ENCODE peak calls at places on chromosomes 12 and 14, in four cellular contexts. H, Y, F and W are unnamed samples. For H3K27me3 and H3K4me1, the result is how much of the 10 kb centered on the place peaks cover.

GRCh38 chr12:109905301-109905700 is 5.2 kb downstream of the TCHP start:
- DNase-seq in H (no peak), Y (no peak), F (no peak), W (no peak)

GRCh38 chr14:52351561-52352491 is 37.7 kb downstream of the PTGER2 start:
- DNase-seq in F (no peak), H (no peak), Y (peak), W (no peak)

GRCh38 chr12:120640840-120641833 is 711 bp downstream of the CABP1 start:
- DNase-seq in H (no peak), F (peak), Y (peak), W (peak)

GRCh38 chr12:13204428-13204827 is 7.9 kb downstream of the EMP1 start:
- DNase-seq in H (no peak), F (no peak), Y (no peak), W (no peak)

GRCh38 chr14:99476864-99477263 is 3.8 kb downstream of the SETD3 start:
- DNase-seq in F (no peak), Y (no peak), H (no peak), W (no peak)

GRCh38 chr12:15800278-15800677 is 11.1 kb upstream of the EPS8 start:
- DNase-seq in Y (no peak), H (no peak), F (no peak), W (no peak)

GRCh38 chr14:32202468-32202865 is 602 bp downstream of the RNU6-8 start:
- DNase-seq in Y (no peak), H (no peak), F (no peak), W (no peak)

GRCh38 chr12:65522956-65523857 is 244.7 kb downstream of the MSRB3 start:
- DNase-seq in Y (no peak), F (no peak), H (no peak), W (no peak)

GRCh38 chr14:63478024-63478423 is 65.2 kb downstream of the PPP2R5E start:
- DNase-seq in Y (no peak), H (no peak), F (no peak), W (no peak)

GRCh38 chr12:112107728-112108447 is 695 bp downstream of the NAA25 start:
- DNase-seq in Y (no peak), F (peak), H (no peak), W (no peak)

GRCh38 chr14:88266474-88266873 is 56.6 kb downstream of the KCNK10 start:
- DNase-seq in F (no peak), Y (no peak), H (no peak), W (no peak)

GRCh38 chr12:59113831-59114273 is 193.5 kb upstream of the LRIG3 start:
- DNase-seq in F (peak), H (peak), Y (no peak), W (peak)

GRCh38 chr14:36662258-36662542 is 540 bp downstream of the PAX9 start:
- DNase-seq in F (no peak), Y (no peak), H (no peak), W (no peak)

GRCh38 chr12:122106891-122107660 is 28.5 kb downstream of the MLXIP start:
- DNase-seq in H (no peak), Y (no peak), F (peak), W (no peak)

GRCh38 chr14:52706286-52706685 is 714 bp upstream of the PSMC6 start:
- DNase-seq in H (no peak), Y (peak), F (no peak), W (peak)

GRCh38 chr14:87434680-87435079 is 558.3 kb downstream of the GALC start:
- DNase-seq in F (no peak), Y (no peak), H (no peak), W (no peak)

GRCh38 chr14:96424104-96424989 is 32.4 kb downstream of the AK7 start:
- DNase-seq in F (no peak), Y (no peak), H (peak), W (peak)

GRCh38 chr12:38469689-38470088 is 153.1 kb downstream of the ALG10B start:
- DNase-seq in F (no peak), Y (no peak), H (no peak), W (no peak)

GRCh38 chr12:46944104-46944503 is 118.3 kb upstream of the SLC38A4 start:
- DNase-seq in F (no peak), H (peak), Y (no peak), W (no peak)

GRCh38 chr14:99779751-99780150 is 13.5 kb upstream of the EML1 start:
- DNase-seq in F (no peak), H (no peak), Y (no peak), W (no peak)

GRCh38 chr12:122058750-122059149 is 19.8 kb upstream of the MLXIP start:
- DNase-seq in H (no peak), Y (no peak), F (no peak), W (no peak)

GRCh38 chr12:34387711-34388635 is 365.7 kb downstream of the ALG10 start:
- DNase-seq in F (peak), H (no peak), Y (no peak), W (no peak)

GRCh38 chr12:3698218-3698974 is 54.5 kb downstream of the CRACR2A start:
- DNase-seq in H (no peak), F (no peak), Y (no peak), W (no peak)

GRCh38 chr12:105706321-105706972 is 376.0 kb downstream of the C12orf75 start:
- DNase-seq in Y (no peak), F (no peak), H (no peak), W (no peak)

DNA sequence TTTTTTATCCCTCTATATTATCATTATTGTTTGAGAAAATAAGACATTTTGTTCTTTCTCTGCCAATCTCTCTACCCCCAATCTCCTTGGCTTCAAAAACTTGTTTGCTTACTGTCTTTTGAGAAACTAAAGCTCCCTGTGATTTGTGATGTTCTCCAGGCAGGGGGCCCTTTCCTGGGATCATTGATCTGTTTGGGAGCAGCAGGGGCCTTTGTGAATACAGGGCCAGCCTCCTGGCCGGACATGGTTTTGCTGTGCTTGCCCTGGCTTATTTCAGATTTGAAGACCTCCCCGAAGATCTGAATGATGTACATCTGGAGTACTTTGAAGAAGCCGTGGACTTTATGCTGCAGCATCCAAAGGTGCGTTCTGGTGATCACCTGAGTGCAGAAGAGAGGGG is 4.5 kb downstream of the ACOT6 start:
- DNase-seq in Y (no peak), H (no peak), F (no peak), W (no peak)
- H3K27me3 ChIP-seq in Y (under half), H (under half), F (under half), W (under half)

GRCh38 chr14:54355698-54356097 is 41.1 kb upstream of the CDKN3 start:
- DNase-seq in F (no peak), Y (no peak), H (no peak), W (no peak)

GRCh38 chr14:54354968-54355641 is 41.7 kb upstream of the CDKN3 start:
- DNase-seq in Y (no peak), F (no peak), H (no peak), W (no peak)

GRCh38 chr14:54354096-54354495 is 42.7 kb upstream of the CDKN3 start:
- DNase-seq in F (no peak), Y (no peak), H (no peak), W (no peak)

GRCh38 chr14:54353694-54354093 is 43.1 kb upstream of the CDKN3 start:
- DNase-seq in Y (no peak), H (no peak), F (no peak), W (no peak)

DNA sequence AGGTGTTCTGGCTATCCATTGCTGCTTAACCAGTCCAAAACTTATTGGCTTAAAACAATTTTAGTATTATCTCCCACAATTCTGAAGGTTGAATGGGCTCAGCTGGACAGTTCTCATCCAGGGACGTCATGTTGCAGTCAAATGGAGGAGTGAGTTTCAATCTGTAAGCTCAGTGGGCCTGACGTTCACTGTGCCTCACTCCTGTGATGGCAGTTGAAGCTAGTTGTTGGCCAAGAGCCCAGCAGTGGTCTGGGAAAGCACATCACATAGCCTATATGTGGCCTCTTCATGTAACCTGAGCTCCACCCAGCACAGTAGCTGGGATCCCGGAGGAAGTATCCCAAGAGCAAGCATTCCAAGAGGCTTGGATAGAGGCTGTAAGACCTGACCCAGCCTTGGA is 40.6 kb upstream of the CDKN3 start:
- DNase-seq in Y (no peak), F (no peak), H (no peak), W (no peak)
- H3K4me1 ChIP-seq in Y (under half), F (under half), H (under half), W (under half)

DNA sequence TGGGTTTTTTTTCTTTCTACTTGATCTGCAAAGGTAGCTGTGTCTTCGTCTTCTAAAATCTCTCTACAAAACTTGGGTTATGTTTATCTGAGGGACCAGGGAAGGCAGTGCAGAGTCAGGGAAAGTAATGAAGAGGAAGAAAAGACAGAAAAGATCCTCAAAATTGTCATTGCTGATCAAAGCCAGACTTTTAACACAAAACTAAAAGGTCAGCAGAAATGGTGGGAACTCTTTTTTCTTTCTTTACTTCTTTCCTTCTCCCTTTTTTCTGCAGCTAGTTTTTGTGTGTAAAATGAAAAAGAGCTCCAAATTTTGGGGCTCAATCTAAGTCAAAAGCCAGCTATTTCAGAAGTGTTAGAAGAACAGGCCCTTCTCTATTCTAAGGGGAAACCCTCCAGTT is 11.9 kb downstream of the DPF3 start:
- DNase-seq in F (no peak), H (no peak), Y (no peak), W (no peak)
- H3K27me3 ChIP-seq in F (under half), H (under half), Y (under half), W (under half)

GRCh38 chr12:108633534-108634224 is at the start of gene SELPLG:
- DNase-seq in Y (peak), H (no peak), F (peak), W (peak)
- H3K4me1 ChIP-seq in Y (half or more), H (under half), F (half or more), W (under half)

GRCh38 chr12:52248541-52249035 is 15.5 kb downstream of the KRT7 start:
- DNase-seq in Y (no peak), F (no peak), H (no peak), W (no peak)

GRCh38 chr12:52249511-52250047 is 16.5 kb downstream of the KRT7 start:
- DNase-seq in H (no peak), Y (no peak), F (no peak), W (no peak)

GRCh38 chr12:52251367-52252055 is 18.5 kb downstream of the KRT7 start:
- DNase-seq in Y (no peak), F (no peak), H (no peak), W (no peak)

GRCh38 chr12:52249041-52249461 is 16.0 kb downstream of the KRT7 start:
- DNase-seq in Y (no peak), F (peak), H (no peak), W (no peak)

GRCh38 chr12:52250048-52250990 is 17.3 kb downstream of the KRT7 start:
- DNase-seq in F (no peak), Y (no peak), H (no peak), W (no peak)
- H3K27me3 ChIP-seq in F (under half), Y (under half), H (under half), W (under half)

GRCh38 chr12:6699259-6699988 is 1.2 kb downstream of the PIANP start:
- DNase-seq in F (peak), Y (no peak), H (no peak), W (no peak)

GRCh38 chr12:6699989-6700645 is 498 bp downstream of the PIANP start:
- DNase-seq in H (no peak), Y (no peak), F (peak), W (no peak)

GRCh38 chr12:6698352-6699046 is 2.1 kb downstream of the PIANP start:
- DNase-seq in F (no peak), Y (no peak), H (no peak), W (no peak)

GRCh38 chr12:6701078-6701768 is 608 bp upstream of the PIANP start:
- DNase-seq in F (no peak), Y (no peak), H (no peak), W (no peak)

GRCh38 chr12:6700646-6701051 is at the start of gene PIANP:
- DNase-seq in H (no peak), Y (peak), F (peak), W (peak)
- H3K4me1 ChIP-seq in H (under half), Y (under half), F (under half), W (under half)

GRCh38 chr12:79236920-79237319 is 372.3 kb downstream of the SYT1 start:
- DNase-seq in H (no peak), Y (no peak), F (no peak), W (no peak)
- H3K27me3 ChIP-seq in H (under half), Y (under half), F (under half), W (under half)

GRCh38 chr12:113917393-113917792 is 48.7 kb downstream of the RBM19 start:
- DNase-seq in H (no peak), F (no peak), Y (no peak), W (no peak)

GRCh38 chr12:113914176-113914575 is 51.9 kb downstream of the RBM19 start:
- DNase-seq in F (peak), Y (no peak), H (no peak), W (no peak)

GRCh38 chr12:113919791-113920190 is 46.3 kb downstream of the RBM19 start:
- DNase-seq in Y (no peak), F (no peak), H (no peak), W (no peak)

GRCh38 chr12:113914806-113915205 is 51.3 kb downstream of the RBM19 start:
- DNase-seq in F (no peak), Y (no peak), H (no peak), W (no peak)

DNA sequence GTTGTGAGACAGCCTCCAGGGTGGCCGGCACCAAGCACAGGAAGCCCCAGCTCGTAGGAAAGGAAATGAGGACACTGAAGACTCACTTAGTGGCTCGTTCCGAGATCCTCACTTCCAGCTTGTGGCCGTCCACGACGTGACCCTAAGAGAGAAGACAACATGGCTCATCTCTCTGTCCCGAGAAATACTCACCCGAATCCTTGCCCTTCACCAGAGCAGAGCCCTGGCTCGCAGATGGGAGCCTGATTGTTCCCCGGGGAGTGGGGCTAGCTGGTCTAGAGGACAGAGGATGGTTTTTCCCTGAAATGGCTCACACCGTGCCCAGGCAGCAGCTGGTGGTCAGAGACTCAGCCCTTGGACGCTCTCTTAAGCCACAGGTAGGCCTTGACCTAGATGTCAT is 47.8 kb downstream of the RBM19 start:
- DNase-seq in F (no peak), H (no peak), Y (no peak), W (no peak)
- H3K4me1 ChIP-seq in F (under half), H (under half), Y (under half), W (under half)

GRCh38 chr12:117522559-117522958 is 161.1 kb upstream of the NOS1 start:
- DNase-seq in H (no peak), F (no peak), Y (no peak), W (no peak)

GRCh38 chr12:117525766-117526165 is 164.3 kb upstream of the NOS1 start:
- DNase-seq in H (no peak), F (no peak), Y (no peak), W (no peak)

GRCh38 chr12:117524806-117525205 is 163.4 kb upstream of the NOS1 start:
- DNase-seq in H (no peak), F (no peak), Y (no peak), W (no peak)

GRCh38 chr12:117518594-117519270 is 157.3 kb upstream of the NOS1 start:
- DNase-seq in H (no peak), F (peak), Y (no peak), W (no peak)

GRCh38 chr12:117521327-117521726 is 159.9 kb upstream of the NOS1 start:
- DNase-seq in F (no peak), H (no peak), Y (no peak), W (no peak)
- H3K27me3 ChIP-seq in F (under half), H (under half), Y (under half), W (under half)

GRCh38 chr14:94771906-94772468 is 2.1 kb upstream of the GSC start:
- DNase-seq in H (no peak), F (no peak), Y (no peak), W (no peak)
- H3K4me1 ChIP-seq in H (under half), F (under half), Y (under half), W (under half)